ENCODE peak calls at places on chromosomes 7 and 10, in five cellular contexts. F is PC-3, Q is uterus, U is astrocyte of the spinal cord, C is AG09319. S is an unnamed sample.

GRCh38 chr10:80154978-80155695 is 22.6 kb downstream of the PLAC9 start:
- DNase-seq in F (peak; percentile 97), Q (peak; percentile 52), U (peak; percentile 96), C (peak; percentile 93), S (no peak)

GRCh38 chr7:20350518-20350951 is 19.8 kb downstream of the ITGB8 start:
- DNase-seq in F (no peak), Q (peak; percentile 30), U (peak; percentile 41), C (no peak), S (no peak)

GRCh38 chr10:71783917-71784678 is 10.8 kb upstream of the VSIR start:
- DNase-seq in F (no peak), Q (no peak), U (no peak), C (no peak), S (no peak)

GRCh38 chr7:138527746-138528223 is 67.7 kb downstream of the TRIM24 start:
- DNase-seq in F (no peak), Q (no peak), U (peak; percentile 17), C (no peak), S (no peak)

GRCh38 chr7:148963583-148964509 is 64.5 kb downstream of the PDIA4 start:
- DNase-seq in F (peak; percentile 31), Q (no peak), U (peak; percentile 23), C (no peak), S (no peak)

GRCh38 chr10:116211682-116212081 is 61.3 kb downstream of the GFRA1 start:
- DNase-seq in F (no peak), Q (no peak), U (peak; percentile 78), C (peak; percentile 27), S (no peak)

GRCh38 chr10:118839348-118839747 is 84.6 kb upstream of the CACUL1 start:
- DNase-seq in F (no peak), Q (no peak), U (no peak), C (no peak), S (no peak)

GRCh38 chr10:61065010-61065409 is 121.0 kb upstream of the RHOBTB1 start:
- DNase-seq in F (no peak), Q (no peak), U (no peak), C (no peak), S (no peak)

GRCh38 chr10:35497909-35498308 is 107.2 kb upstream of the GJD4 start:
- DNase-seq in F (no peak), Q (no peak), U (no peak), C (no peak), S (no peak)

GRCh38 chr7:74173491-74173865 is 678 bp upstream of the EIF4H start:
- DNase-seq in F (no peak), Q (no peak), U (no peak), C (no peak), S (no peak)

GRCh38 chr10:80599424-80599847 is 61.7 kb downstream of the SH2D4B start:
- DNase-seq in F (peak; percentile 41), Q (no peak), U (peak; percentile 22), C (no peak), S (peak; percentile 38)

GRCh38 chr10:602391-603005 is 87.0 kb downstream of the DIP2C start:
- DNase-seq in F (no peak), Q (no peak), U (no peak), C (no peak), S (no peak)

GRCh38 chr10:128734734-128735133 is 608.5 kb upstream of the MKI67 start:
- DNase-seq in F (no peak), Q (no peak), U (no peak), C (no peak), S (no peak)

GRCh38 chr7:28729276-28729675 is 228.9 kb downstream of the TRIL start:
- DNase-seq in F (peak; percentile 72), Q (no peak), U (no peak), C (no peak), S (no peak)

GRCh38 chr7:155517452-155517851 is 28.9 kb downstream of the CNPY1 start:
- DNase-seq in F (no peak), Q (no peak), U (no peak), C (no peak), S (no peak)

GRCh38 chr7:83005410-83005809 is 157.3 kb downstream of the PCLO start:
- DNase-seq in F (peak; percentile 60), Q (no peak), U (peak; percentile 14), C (no peak), S (no peak)

GRCh38 chr10:109647627-109648026 is 275.7 kb downstream of the XPNPEP1 start:
- DNase-seq in F (peak; percentile 23), Q (no peak), U (no peak), C (no peak), S (no peak)

GRCh38 chr7:152366662-152367061 is 69.1 kb downstream of the KMT2C start:
- DNase-seq in F (no peak), Q (no peak), U (peak; percentile 14), C (no peak), S (no peak)
- TF ChIP-seq CTCF in F (no peak), Q (no peak), U (no peak), C (no peak), S (no peak)

DNA sequence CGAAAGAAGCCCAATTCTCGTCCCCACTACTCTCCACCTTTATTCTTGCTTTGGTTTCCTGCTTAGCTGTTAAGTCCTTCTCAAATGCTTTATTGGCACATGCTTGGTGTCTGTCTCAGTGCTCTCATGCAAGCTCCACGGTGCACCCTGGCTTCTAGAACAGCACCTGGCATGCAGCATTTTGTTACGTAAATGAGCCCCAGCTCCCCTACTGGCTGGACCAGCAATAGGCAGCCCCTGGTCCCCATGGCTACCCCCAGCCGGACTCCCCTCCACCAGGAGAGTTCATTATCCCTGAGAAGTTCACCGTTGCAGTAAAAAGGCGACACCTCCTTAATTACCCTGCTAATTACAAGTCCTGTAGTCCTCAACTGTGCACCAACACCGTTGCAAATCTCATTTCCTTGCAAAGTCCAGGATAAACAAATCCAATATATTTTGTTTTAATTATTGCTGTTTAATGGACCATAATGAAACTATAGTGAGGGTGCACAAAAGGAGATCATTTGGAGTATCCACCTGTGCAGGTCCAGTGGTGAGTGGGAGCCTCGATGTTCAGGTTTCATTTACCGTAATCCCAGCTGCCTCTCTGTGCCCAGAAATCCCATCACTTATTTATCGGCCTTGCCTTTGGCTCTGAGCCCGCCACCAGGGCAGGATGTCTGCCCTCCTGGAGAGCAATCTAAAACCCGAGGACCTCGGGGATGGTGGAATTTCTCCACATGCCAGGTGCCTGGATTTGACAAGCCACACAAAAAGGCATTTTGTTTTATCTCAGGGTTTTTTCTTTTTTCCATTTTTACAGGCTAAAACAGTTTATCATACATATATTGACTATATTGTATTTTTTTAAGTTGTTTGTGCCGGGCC is 12.8 kb upstream of the DRGX start:
- DNase-seq in F (peak; percentile 64), Q (no peak), U (no peak), C (no peak), S (no peak)
- TF ChIP-seq CTCF in F (peak; percentile 95), Q (no peak), U (peak; percentile 13), C (peak; percentile 6), S (no peak)

GRCh38 chr7:3434611-3435010 is 133.6 kb downstream of the SDK1 start:
- DNase-seq in F (no peak), Q (no peak), U (no peak), C (no peak), S (no peak)
- TF ChIP-seq CTCF in F (no peak), Q (no peak), U (no peak), C (no peak), S (no peak)

GRCh38 chr7:128010392-128011078 is 20.7 kb downstream of the LRRC4 start:
- DNase-seq in F (no peak), Q (no peak), U (no peak), C (no peak), S (no peak)
- TF ChIP-seq CTCF in F (peak; percentile 21), Q (no peak), U (peak; percentile 27), C (no peak), S (no peak)

GRCh38 chr10:83310688-83311087 is 828.6 kb upstream of the GHITM start:
- DNase-seq in F (no peak), Q (no peak), U (no peak), C (no peak), S (no peak)
- TF ChIP-seq CTCF in F (no peak), Q (no peak), U (no peak), C (no peak), S (no peak)

DNA sequence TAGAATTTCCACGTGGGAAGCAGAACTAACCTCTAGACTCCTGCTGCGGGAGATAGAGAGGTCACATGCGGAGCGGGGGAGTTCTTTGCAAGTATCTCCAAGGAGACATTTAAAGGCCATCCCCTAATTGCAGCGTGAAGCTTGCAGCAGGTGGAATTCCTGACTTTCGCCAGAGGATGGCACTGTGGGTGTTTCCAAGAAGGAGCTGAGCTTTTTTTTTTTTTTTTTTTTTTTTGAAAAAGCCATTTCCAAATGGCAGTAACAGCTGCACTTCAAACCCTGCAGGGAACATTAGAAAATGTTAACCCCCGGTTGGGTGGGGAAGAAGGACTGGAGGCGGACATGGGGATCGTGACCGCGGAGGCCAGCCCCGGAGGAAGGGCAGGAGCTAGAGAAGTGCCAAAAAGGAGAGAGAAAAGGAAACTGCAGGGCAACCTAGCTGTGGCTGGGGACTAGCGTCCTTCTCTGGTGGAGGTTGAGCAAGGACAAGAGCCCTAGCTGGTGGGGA is 487.7 kb downstream of the TYW1 start:
- DNase-seq in F (peak; percentile 73), Q (peak; percentile 32), U (peak; percentile 53), C (peak; percentile 8), S (peak; percentile 40)
- TF ChIP-seq CTCF in F (peak; percentile 75), Q (peak; percentile 49), U (peak; percentile 69), C (peak; percentile 52), S (peak; percentile 90)